ENCODE peak calls at places on chromosomes 2 and 18, in nine cellular contexts. Z is NCI-H1417; B is stimulated activated CD4-positive, alpha-beta T cell treated with anti-CD3 and anti-CD28 coated beads, Interleukin-4, amount 100 ng/mL, for 4 hours; X is stimulated activated naive CD4-positive, alpha-beta T cell; C is tibial artery; K is nephron progenitor cell; A is T-cell; T is mesothelial cell of epicardium; F is RKO. M is an unnamed sample.
A peak's percentile ranks its signal among the peaks of the same experiment; 100 is the strongest.

GRCh38 chr2:239268082-239268481 is 132.7 kb downstream of the HDAC4 start:
- DNase-seq in C (peak; percentile 91), B (no peak), T (no peak), A (no peak), F (no peak), X (no peak), K (no peak), Z (no peak), M (no peak)

GRCh38 chr2:65024149-65024829 is 31.9 kb upstream of the CEP68 start:
- DNase-seq in B (no peak), C (no peak), F (peak; percentile 42), X (no peak), T (no peak), K (no peak), Z (no peak), A (no peak), M (no peak)

GRCh38 chr2:156399224-156399949 is 36.8 kb upstream of the GPD2 start:
- DNase-seq in K (no peak), X (no peak), A (no peak), T (no peak), F (no peak), Z (peak; percentile 38), C (no peak), B (no peak), M (no peak)

GRCh38 chr18:31500161-31500688 is 2.2 kb downstream of the DSG2 start:
- DNase-seq in F (no peak), Z (no peak), X (no peak), A (no peak), K (peak; percentile 18), B (no peak), T (no peak), C (no peak), M (peak; percentile 27)

GRCh38 chr18:77811510-77811909 is 561.9 kb downstream of the GALR1 start:
- DNase-seq in K (no peak), X (no peak), C (no peak), B (no peak), A (no peak), F (peak; percentile 63), Z (peak; percentile 97), T (no peak), M (peak; percentile 29)

GRCh38 chr2:101223814-101224231 is 28.9 kb upstream of the CNOT11 start:
- DNase-seq in A (peak; percentile 22), C (no peak), X (no peak), K (no peak), T (no peak), F (no peak), B (peak; percentile 3), Z (no peak), M (peak; percentile 30)

GRCh38 chr2:47373747-47374146 is 29.2 kb upstream of the MSH2 start:
- DNase-seq in K (no peak), F (no peak), Z (peak; percentile 57), B (no peak), X (no peak), C (no peak), A (no peak), T (peak; percentile 7), M (peak; percentile 77)

GRCh38 chr2:222239091-222239490 is 59.7 kb downstream of the PAX3 start:
- DNase-seq in C (no peak), Z (peak; percentile 65), F (no peak), K (no peak), T (no peak), X (no peak), B (no peak), A (no peak), M (no peak)

GRCh38 chr18:765764-766549 is 46.1 kb downstream of the YES1 start:
- DNase-seq in F (no peak), B (no peak), X (no peak), C (no peak), K (no peak), A (no peak), Z (no peak), T (no peak), M (no peak)

GRCh38 chr2:46538393-46538792 is 59.0 kb downstream of the TMEM247 start:
- DNase-seq in Z (no peak), X (no peak), K (no peak), C (no peak), F (no peak), A (no peak), T (no peak), B (no peak), M (no peak)

GRCh38 chr2:167946367-167946955 is 300.9 kb downstream of the STK39 start:
- DNase-seq in Z (no peak), B (no peak), A (no peak), F (no peak), T (no peak), X (no peak), K (no peak), C (no peak), M (peak; percentile 79)

GRCh38 chr18:44826418-44827259 is 146.0 kb downstream of the SETBP1 start:
- DNase-seq in C (peak; percentile 89), X (no peak), Z (peak; percentile 85), T (peak; percentile 72), A (no peak), F (no peak), B (no peak), K (no peak), M (peak; percentile 81)

GRCh38 chr2:235911633-235912032 is 256.6 kb downstream of the GBX2 start:
- DNase-seq in F (no peak), C (no peak), A (no peak), Z (no peak), K (no peak), X (no peak), T (no peak), B (no peak), M (no peak)

GRCh38 chr2:162926501-162926900 is 87.9 kb upstream of the KCNH7 start:
- DNase-seq in C (no peak), B (no peak), A (no peak), T (no peak), Z (peak; percentile 0), F (peak; percentile 74), K (no peak), X (no peak), M (no peak)

GRCh38 chr2:32553829-32554432 is 73.9 kb upstream of the TTC27 start:
- DNase-seq in F (peak; percentile 69), X (no peak), B (no peak), T (no peak), C (no peak), A (no peak), K (no peak), Z (peak; percentile 59), M (peak; percentile 56)

GRCh38 chr2:108593547-108594098 is 59.4 kb downstream of the LIMS1 start:
- DNase-seq in C (no peak), B (no peak), F (no peak), T (no peak), Z (no peak), K (no peak), A (no peak), X (no peak), M (no peak)

GRCh38 chr2:32678825-32679224 is 51.0 kb downstream of the TTC27 start:
- DNase-seq in A (no peak), K (no peak), C (no peak), Z (no peak), F (peak; percentile 21), X (no peak), B (no peak), T (no peak), M (no peak)

GRCh38 chr2:9709539-9710285 is 78.9 kb upstream of the YWHAQ start:
- DNase-seq in F (no peak), T (no peak), Z (no peak), K (no peak), B (no peak), X (no peak), C (peak; percentile 34), A (no peak), M (no peak)

GRCh38 chr18:47946889-47947288 is 16.4 kb upstream of the SMAD2 start:
- DNase-seq in C (no peak), T (no peak), X (no peak), F (no peak), A (no peak), B (no peak), Z (no peak), K (no peak), M (no peak)

GRCh38 chr2:13681936-13682335 is 950.6 kb upstream of the LRATD1 start:
- DNase-seq in F (no peak), A (no peak), K (no peak), T (no peak), X (no peak), B (no peak), Z (peak; percentile 15), C (no peak), M (no peak)

GRCh38 chr2:140200307-140200706 is 1420.1 kb upstream of the NXPH2 start:
- DNase-seq in K (no peak), F (no peak), X (no peak), Z (no peak), T (no peak), C (no peak), B (no peak), A (no peak), M (no peak)

GRCh38 chr18:12694032-12694431 is 8.5 kb downstream of the CEP76 start:
- DNase-seq in Z (no peak), X (no peak), T (no peak), B (no peak), A (no peak), C (no peak), K (no peak), F (no peak), M (no peak)

GRCh38 chr2:219707496-219708285 is 80.3 kb downstream of the SLC4A3 start:
- DNase-seq in Z (peak; percentile 34), A (no peak), C (no peak), F (no peak), B (no peak), X (no peak), K (no peak), T (no peak), M (peak; percentile 90)

GRCh38 chr2:136214284-136214683 is 96.3 kb upstream of the CXCR4 start:
- DNase-seq in X (no peak), C (no peak), K (no peak), F (no peak), A (no peak), Z (no peak), B (no peak), T (no peak), M (peak; percentile 13)

GRCh38 chr18:9612215-9612830 is 2.0 kb downstream of the PPP4R1 start:
- DNase-seq in C (no peak), A (peak; percentile 12), F (peak; percentile 79), T (no peak), X (no peak), Z (peak; percentile 77), B (no peak), K (peak; percentile 3), M (peak; percentile 78)

GRCh38 chr2:238228700-238229099 is 11.1 kb downstream of the HES6 start:
- DNase-seq in Z (no peak), T (no peak), K (no peak), X (no peak), F (no peak), A (no peak), C (no peak), B (no peak), M (no peak)

GRCh38 chr2:101517753-101518152 is 42.8 kb upstream of the RFX8 start:
- DNase-seq in C (no peak), F (peak; percentile 32), K (no peak), A (no peak), B (no peak), Z (no peak), T (no peak), X (no peak), M (no peak)

GRCh38 chr18:73564073-73564472 is 583.6 kb downstream of the FBXO15 start:
- DNase-seq in Z (no peak), C (no peak), K (no peak), T (no peak), X (no peak), A (no peak), F (peak; percentile 49), B (no peak), M (no peak)

GRCh38 chr18:304887-305529 is 37.2 kb upstream of the THOC1 start:
- DNase-seq in Z (peak; percentile 17), A (no peak), X (no peak), T (no peak), K (no peak), B (no peak), F (peak; percentile 23), C (no peak), M (no peak)

GRCh38 chr18:42649636-42650035 is 465.8 kb downstream of the RIT2 start:
- DNase-seq in B (no peak), Z (no peak), T (no peak), K (no peak), X (no peak), A (no peak), F (no peak), C (no peak), M (no peak)

GRCh38 chr2:229445501-229446294 is 174.6 kb upstream of the PID1 start:
- DNase-seq in T (no peak), Z (no peak), X (no peak), A (no peak), K (no peak), F (no peak), C (peak; percentile 78), B (no peak), M (peak; percentile 9)

M was measured in left kidney.